ENCODE peak calls at places on chromosomes 12 and 14, in seven cellular contexts. One of them, this sample, is unnamed.

GRCh38 chr14:68779761-68780323 is 13.0 kb downstream of the ZFP36L1 start:
- DNase-seq in dorsolateral prefrontal cortex: no peak
- DNase-seq in thoracic aorta: no peak
- DNase-seq in GM06990: no peak
- DNase-seq in testis: peak; percentile 16
- DNase-seq in fibroblast of pulmonary artery: peak; percentile 69
- DNase-seq in right atrium auricular region: peak; percentile 58
- DNase-seq in this sample: no peak

GRCh38 chr14:90697146-90697545 is 119.1 kb downstream of the TTC7B start:
- DNase-seq in thoracic aorta: no peak
- DNase-seq in dorsolateral prefrontal cortex: no peak
- DNase-seq in testis: no peak
- DNase-seq in GM06990: no peak
- DNase-seq in fibroblast of pulmonary artery: no peak
- DNase-seq in right atrium auricular region: no peak
- DNase-seq in this sample: no peak

GRCh38 chr14:68682166-68683103 is 110.4 kb downstream of the ZFP36L1 start:
- DNase-seq in testis: no peak
- DNase-seq in fibroblast of pulmonary artery: peak; percentile 99
- DNase-seq in GM06990: no peak
- DNase-seq in dorsolateral prefrontal cortex: no peak
- DNase-seq in thoracic aorta: peak; percentile 36
- DNase-seq in right atrium auricular region: peak; percentile 79
- DNase-seq in this sample: peak; percentile 80

GRCh38 chr14:104434214-104435076 is 145.1 kb upstream of the C14orf180 start:
- DNase-seq in right atrium auricular region: peak; percentile 52
- DNase-seq in dorsolateral prefrontal cortex: no peak
- DNase-seq in GM06990: no peak
- DNase-seq in thoracic aorta: no peak
- DNase-seq in fibroblast of pulmonary artery: no peak
- DNase-seq in testis: no peak
- DNase-seq in this sample: no peak

GRCh38 chr12:12400793-12401192 is 43.9 kb downstream of the BORCS5 start:
- DNase-seq in testis: no peak
- DNase-seq in fibroblast of pulmonary artery: no peak
- DNase-seq in right atrium auricular region: no peak
- DNase-seq in dorsolateral prefrontal cortex: no peak
- DNase-seq in thoracic aorta: no peak
- DNase-seq in GM06990: no peak
- DNase-seq in this sample: no peak

GRCh38 chr12:110698171-110698902 is 9.4 kb upstream of the HVCN1 start:
- DNase-seq in fibroblast of pulmonary artery: peak; percentile 92
- DNase-seq in thoracic aorta: peak; percentile 44
- DNase-seq in GM06990: peak; percentile 77
- DNase-seq in right atrium auricular region: peak; percentile 89
- DNase-seq in testis: peak; percentile 88
- DNase-seq in dorsolateral prefrontal cortex: no peak
- DNase-seq in this sample: peak; percentile 87

GRCh38 chr14:22544406-22544805 is 44.6 kb downstream of the DAD1 start:
- DNase-seq in GM06990: no peak
- DNase-seq in thoracic aorta: no peak
- DNase-seq in testis: no peak
- DNase-seq in dorsolateral prefrontal cortex: no peak
- DNase-seq in right atrium auricular region: no peak
- DNase-seq in fibroblast of pulmonary artery: no peak
- DNase-seq in this sample: no peak

GRCh38 chr12:49893753-49894752 is 9.6 kb downstream of the FAIM2 start:
- DNase-seq in dorsolateral prefrontal cortex: no peak
- DNase-seq in testis: no peak
- DNase-seq in GM06990: peak; percentile 19
- DNase-seq in right atrium auricular region: no peak
- DNase-seq in fibroblast of pulmonary artery: peak; percentile 21
- DNase-seq in thoracic aorta: no peak
- DNase-seq in this sample: no peak

GRCh38 chr14:60064491-60065072 is 27.1 kb upstream of the PCNX4 start:
- DNase-seq in GM06990: peak; percentile 17
- DNase-seq in thoracic aorta: no peak
- DNase-seq in dorsolateral prefrontal cortex: no peak
- DNase-seq in fibroblast of pulmonary artery: peak; percentile 72
- DNase-seq in right atrium auricular region: no peak
- DNase-seq in testis: no peak
- DNase-seq in this sample: no peak

GRCh38 chr12:124286414-124286813 is 8.5 kb upstream of the RFLNA start:
- DNase-seq in dorsolateral prefrontal cortex: no peak
- DNase-seq in thoracic aorta: no peak
- DNase-seq in GM06990: no peak
- DNase-seq in testis: no peak
- DNase-seq in fibroblast of pulmonary artery: peak; percentile 14
- DNase-seq in right atrium auricular region: no peak
- DNase-seq in this sample: no peak

GRCh38 chr12:99043319-99043914 is 398.3 kb downstream of the APAF1 start:
- DNase-seq in dorsolateral prefrontal cortex: peak; percentile 68
- DNase-seq in GM06990: peak; percentile 6
- DNase-seq in right atrium auricular region: peak; percentile 68
- DNase-seq in fibroblast of pulmonary artery: peak; percentile 75
- DNase-seq in testis: peak; percentile 85
- DNase-seq in thoracic aorta: no peak
- DNase-seq in this sample: peak; percentile 73

GRCh38 chr14:104250175-104250574 is 111.8 kb downstream of the KIF26A start:
- DNase-seq in right atrium auricular region: peak; percentile 32
- DNase-seq in fibroblast of pulmonary artery: no peak
- DNase-seq in testis: no peak
- DNase-seq in GM06990: no peak
- DNase-seq in dorsolateral prefrontal cortex: no peak
- DNase-seq in thoracic aorta: no peak
- DNase-seq in this sample: no peak

GRCh38 chr12:107384645-107385044 is 291.3 kb upstream of the CRY1 start:
- DNase-seq in thoracic aorta: no peak
- DNase-seq in fibroblast of pulmonary artery: no peak
- DNase-seq in dorsolateral prefrontal cortex: no peak
- DNase-seq in right atrium auricular region: no peak
- DNase-seq in testis: no peak
- DNase-seq in GM06990: no peak
- DNase-seq in this sample: no peak

GRCh38 chr12:6608592-6609311 is 1.6 kb upstream of the CHD4 start:
- DNase-seq in GM06990: peak; percentile 43
- DNase-seq in thoracic aorta: no peak
- DNase-seq in right atrium auricular region: no peak
- DNase-seq in fibroblast of pulmonary artery: peak; percentile 56
- DNase-seq in testis: peak; percentile 28
- DNase-seq in dorsolateral prefrontal cortex: no peak
- DNase-seq in this sample: peak; percentile 80

GRCh38 chr14:68894802-68895201 is 84.3 kb downstream of the ACTN1 start:
- DNase-seq in GM06990: no peak
- DNase-seq in dorsolateral prefrontal cortex: no peak
- DNase-seq in fibroblast of pulmonary artery: peak; percentile 57
- DNase-seq in thoracic aorta: no peak
- DNase-seq in testis: no peak
- DNase-seq in right atrium auricular region: no peak
- DNase-seq in this sample: no peak

GRCh38 chr12:124040286-124040685 is 67.3 kb downstream of the ZNF664 start:
- DNase-seq in fibroblast of pulmonary artery: peak; percentile 55
- DNase-seq in GM06990: no peak
- DNase-seq in dorsolateral prefrontal cortex: no peak
- DNase-seq in thoracic aorta: no peak
- DNase-seq in right atrium auricular region: no peak
- DNase-seq in testis: no peak
- DNase-seq in this sample: no peak

DNA sequence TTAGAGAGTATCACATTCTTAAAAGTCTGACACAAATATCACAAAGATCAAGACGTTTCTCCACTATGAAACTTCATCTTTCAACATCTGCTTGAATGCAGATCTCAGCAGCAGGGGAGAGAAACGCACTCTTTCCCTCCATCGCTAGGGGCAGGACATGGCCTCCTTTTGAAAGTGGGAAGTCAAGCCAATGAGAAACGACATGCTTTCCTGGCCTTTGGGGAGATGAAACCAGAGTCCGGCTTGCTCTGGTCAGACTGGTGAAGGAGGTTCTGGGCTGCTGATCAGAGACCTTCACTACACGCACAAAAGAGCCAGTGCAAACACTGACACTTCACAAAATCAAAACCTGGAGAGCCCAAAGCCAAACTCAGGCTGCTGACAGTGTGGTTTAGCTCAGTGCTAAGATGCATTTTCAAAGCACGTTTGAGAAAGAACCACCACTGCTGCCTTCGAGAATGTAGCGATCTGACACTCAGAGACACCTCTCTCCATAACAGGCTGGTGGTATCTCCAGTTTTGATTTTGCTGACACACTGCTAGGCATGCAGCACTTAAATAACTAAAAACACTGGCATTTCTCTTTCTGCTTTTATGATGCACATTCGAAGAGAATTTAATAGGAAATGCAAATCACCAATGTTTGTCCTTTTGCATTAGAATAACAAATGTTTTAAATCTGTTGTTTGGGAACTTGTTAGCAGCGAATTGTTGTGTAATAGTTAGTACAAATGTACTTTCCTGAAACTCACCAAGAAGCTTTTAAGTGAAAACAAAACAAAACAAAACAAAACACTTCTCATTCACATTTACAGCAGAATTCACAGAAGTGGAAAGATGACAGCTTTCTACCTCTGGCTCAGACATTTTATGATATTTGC is 93.9 kb upstream of the OVCH1 start:
- DNase-seq in right atrium auricular region: no peak
- DNase-seq in thoracic aorta: no peak
- DNase-seq in GM06990: no peak
- DNase-seq in fibroblast of pulmonary artery: peak; percentile 61
- DNase-seq in testis: peak; percentile 26
- DNase-seq in dorsolateral prefrontal cortex: no peak
- DNase-seq in this sample: no peak
- TF ChIP-seq CTCF in right atrium auricular region: no peak
- TF ChIP-seq CTCF in thoracic aorta: peak; percentile 29
- TF ChIP-seq CTCF in GM06990: no peak
- TF ChIP-seq CTCF in fibroblast of pulmonary artery: peak; percentile 59
- TF ChIP-seq CTCF in testis: no peak
- TF ChIP-seq CTCF in dorsolateral prefrontal cortex: no peak
- TF ChIP-seq CTCF in this sample: peak; percentile 27

GRCh38 chr12:24551368-24551767 is 397.5 kb downstream of the BCAT1 start:
- DNase-seq in fibroblast of pulmonary artery: no peak
- DNase-seq in thoracic aorta: no peak
- DNase-seq in right atrium auricular region: no peak
- DNase-seq in testis: no peak
- DNase-seq in dorsolateral prefrontal cortex: no peak
- DNase-seq in GM06990: no peak
- DNase-seq in this sample: no peak
- H3K4me3 ChIP-seq in fibroblast of pulmonary artery: no peak overlapping the region
- H3K4me3 ChIP-seq in thoracic aorta: no peak overlapping the region
- H3K4me3 ChIP-seq in right atrium auricular region: no peak overlapping the region
- H3K4me3 ChIP-seq in testis: no peak overlapping the region
- H3K4me3 ChIP-seq in dorsolateral prefrontal cortex: peak overlapping the region; percentile 10
- H3K4me3 ChIP-seq in GM06990: no peak overlapping the region
- H3K4me3 ChIP-seq in this sample: peak overlapping the region; percentile 24

DNA sequence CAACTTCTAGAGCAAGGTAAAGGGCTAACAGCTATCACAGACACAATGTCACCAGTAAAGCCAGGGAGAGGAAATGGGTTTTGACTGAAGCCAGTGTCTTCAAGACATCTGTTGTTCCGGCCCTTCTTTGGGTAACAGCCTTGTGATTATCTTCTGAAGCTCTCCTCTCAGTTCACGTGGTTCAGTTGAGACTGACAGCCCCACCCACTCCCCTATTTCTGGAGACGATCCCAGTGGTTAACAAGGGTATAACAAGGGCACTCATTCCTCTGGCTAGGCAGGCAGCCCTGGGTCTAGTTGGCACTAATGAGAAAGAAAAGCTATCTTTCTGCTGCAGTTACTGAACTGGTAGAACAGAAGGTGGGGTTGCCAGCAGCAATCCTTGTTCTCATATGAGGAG is 6.9 kb downstream of the GNPTAB start:
- DNase-seq in testis: peak; percentile 47
- DNase-seq in right atrium auricular region: peak; percentile 64
- DNase-seq in thoracic aorta: no peak
- DNase-seq in fibroblast of pulmonary artery: peak; percentile 20
- DNase-seq in GM06990: peak; percentile 26
- DNase-seq in dorsolateral prefrontal cortex: no peak
- DNase-seq in this sample: no peak
- TF ChIP-seq CTCF in testis: no peak
- TF ChIP-seq CTCF in right atrium auricular region: no peak
- TF ChIP-seq CTCF in thoracic aorta: no peak
- TF ChIP-seq CTCF in fibroblast of pulmonary artery: no peak
- TF ChIP-seq CTCF in GM06990: peak; percentile 32
- TF ChIP-seq CTCF in dorsolateral prefrontal cortex: no peak
- TF ChIP-seq CTCF in this sample: no peak

GRCh38 chr12:14950421-14950820 is 11.0 kb downstream of the ARHGDIB start:
- DNase-seq in dorsolateral prefrontal cortex: no peak
- DNase-seq in fibroblast of pulmonary artery: no peak
- DNase-seq in GM06990: peak; percentile 76
- DNase-seq in thoracic aorta: no peak
- DNase-seq in right atrium auricular region: no peak
- DNase-seq in testis: no peak
- DNase-seq in this sample: no peak
- H3K4me3 ChIP-seq in dorsolateral prefrontal cortex: no peak overlapping the region
- H3K4me3 ChIP-seq in fibroblast of pulmonary artery: no peak overlapping the region
- H3K4me3 ChIP-seq in GM06990: no peak overlapping the region
- H3K4me3 ChIP-seq in thoracic aorta: no peak overlapping the region
- H3K4me3 ChIP-seq in right atrium auricular region: no peak overlapping the region
- H3K4me3 ChIP-seq in testis: no peak overlapping the region
- H3K4me3 ChIP-seq in this sample: no peak overlapping the region

This sample was measured in tibial artery.